ENCODE peak calls at places on chromosome 10, in four cellular contexts. One of them, this sample, is unnamed.

GRCh38 chr10:588246-589165 is 101.0 kb downstream of the DIP2C start:
- DNase-seq in G401: no peak
- DNase-seq in stimulated activated CD4-positive, alpha-beta T cell treated with anti-CD3 and anti-CD28 coated beads, Interleukin-2, amount 100 ng/mL, for 24 hours: no peak
- DNase-seq in Right ventricle myocardium superior: peak; percentile 75
- DNase-seq in this sample: no peak

GRCh38 chr10:18164093-18164492 is 23.9 kb downstream of the CACNB2 start:
- DNase-seq in stimulated activated CD4-positive, alpha-beta T cell treated with anti-CD3 and anti-CD28 coated beads, Interleukin-2, amount 100 ng/mL, for 24 hours: no peak
- DNase-seq in Right ventricle myocardium superior: no peak
- DNase-seq in G401: no peak
- DNase-seq in this sample: no peak

GRCh38 chr10:129870042-129870757 is 93.9 kb downstream of the EBF3 start:
- DNase-seq in stimulated activated CD4-positive, alpha-beta T cell treated with anti-CD3 and anti-CD28 coated beads, Interleukin-2, amount 100 ng/mL, for 24 hours: no peak
- DNase-seq in G401: no peak
- DNase-seq in Right ventricle myocardium superior: no peak
- DNase-seq in this sample: no peak

GRCh38 chr10:124697837-124698559 is 46.2 kb downstream of the FAM53B start:
- DNase-seq in stimulated activated CD4-positive, alpha-beta T cell treated with anti-CD3 and anti-CD28 coated beads, Interleukin-2, amount 100 ng/mL, for 24 hours: peak; percentile 51
- DNase-seq in G401: no peak
- DNase-seq in Right ventricle myocardium superior: no peak
- DNase-seq in this sample: no peak

GRCh38 chr10:90925078-90926029 is 4.5 kb upstream of the ANKRD1 start:
- DNase-seq in stimulated activated CD4-positive, alpha-beta T cell treated with anti-CD3 and anti-CD28 coated beads, Interleukin-2, amount 100 ng/mL, for 24 hours: no peak
- DNase-seq in G401: no peak
- DNase-seq in Right ventricle myocardium superior: no peak
- DNase-seq in this sample: no peak

GRCh38 chr10:43885252-43885651 is 236.6 kb upstream of the ZNF32 start:
- DNase-seq in stimulated activated CD4-positive, alpha-beta T cell treated with anti-CD3 and anti-CD28 coated beads, Interleukin-2, amount 100 ng/mL, for 24 hours: no peak
- DNase-seq in Right ventricle myocardium superior: no peak
- DNase-seq in G401: no peak
- DNase-seq in this sample: no peak

GRCh38 chr10:51937736-51938135 is 238.3 kb upstream of the CSTF2T start:
- DNase-seq in G401: no peak
- DNase-seq in Right ventricle myocardium superior: no peak
- DNase-seq in stimulated activated CD4-positive, alpha-beta T cell treated with anti-CD3 and anti-CD28 coated beads, Interleukin-2, amount 100 ng/mL, for 24 hours: no peak
- DNase-seq in this sample: no peak

GRCh38 chr10:68327889-68328786 is 3.7 kb upstream of the HNRNPH3 start:
- DNase-seq in stimulated activated CD4-positive, alpha-beta T cell treated with anti-CD3 and anti-CD28 coated beads, Interleukin-2, amount 100 ng/mL, for 24 hours: no peak
- DNase-seq in Right ventricle myocardium superior: no peak
- DNase-seq in G401: peak; percentile 88
- DNase-seq in this sample: no peak

GRCh38 chr10:105691811-105692210 is 1050.7 kb downstream of the SORCS3 start:
- DNase-seq in stimulated activated CD4-positive, alpha-beta T cell treated with anti-CD3 and anti-CD28 coated beads, Interleukin-2, amount 100 ng/mL, for 24 hours: no peak
- DNase-seq in Right ventricle myocardium superior: no peak
- DNase-seq in G401: no peak
- DNase-seq in this sample: no peak

GRCh38 chr10:60032723-60033122 is 126.4 kb upstream of the CCDC6 start:
- DNase-seq in G401: no peak
- DNase-seq in stimulated activated CD4-positive, alpha-beta T cell treated with anti-CD3 and anti-CD28 coated beads, Interleukin-2, amount 100 ng/mL, for 24 hours: peak; percentile 34
- DNase-seq in Right ventricle myocardium superior: no peak
- DNase-seq in this sample: no peak

GRCh38 chr10:77504870-77505257 is 132.7 kb downstream of the KCNMA1 start:
- DNase-seq in stimulated activated CD4-positive, alpha-beta T cell treated with anti-CD3 and anti-CD28 coated beads, Interleukin-2, amount 100 ng/mL, for 24 hours: no peak
- DNase-seq in Right ventricle myocardium superior: no peak
- DNase-seq in G401: no peak
- DNase-seq in this sample: no peak

GRCh38 chr10:69873141-69873540 is 71.4 kb downstream of the COL13A1 start:
- DNase-seq in Right ventricle myocardium superior: no peak
- DNase-seq in stimulated activated CD4-positive, alpha-beta T cell treated with anti-CD3 and anti-CD28 coated beads, Interleukin-2, amount 100 ng/mL, for 24 hours: no peak
- DNase-seq in G401: no peak
- DNase-seq in this sample: no peak

GRCh38 chr10:128314691-128315090 is 188.5 kb upstream of the MKI67 start:
- DNase-seq in G401: no peak
- DNase-seq in stimulated activated CD4-positive, alpha-beta T cell treated with anti-CD3 and anti-CD28 coated beads, Interleukin-2, amount 100 ng/mL, for 24 hours: no peak
- DNase-seq in Right ventricle myocardium superior: no peak
- DNase-seq in this sample: no peak

GRCh38 chr10:6716521-6716920 is 136.4 kb upstream of the PRKCQ start:
- DNase-seq in stimulated activated CD4-positive, alpha-beta T cell treated with anti-CD3 and anti-CD28 coated beads, Interleukin-2, amount 100 ng/mL, for 24 hours: no peak
- DNase-seq in G401: no peak
- DNase-seq in Right ventricle myocardium superior: no peak
- DNase-seq in this sample: no peak

GRCh38 chr10:88642991-88643390 is 21.3 kb upstream of the LIPF start:
- DNase-seq in stimulated activated CD4-positive, alpha-beta T cell treated with anti-CD3 and anti-CD28 coated beads, Interleukin-2, amount 100 ng/mL, for 24 hours: no peak
- DNase-seq in Right ventricle myocardium superior: no peak
- DNase-seq in G401: no peak
- DNase-seq in this sample: no peak

GRCh38 chr10:32041290-32042028 is 14.8 kb downstream of the KIF5B start:
- DNase-seq in stimulated activated CD4-positive, alpha-beta T cell treated with anti-CD3 and anti-CD28 coated beads, Interleukin-2, amount 100 ng/mL, for 24 hours: no peak
- DNase-seq in Right ventricle myocardium superior: no peak
- DNase-seq in G401: no peak
- DNase-seq in this sample: no peak

GRCh38 chr10:68083953-68084352 is 8.9 kb upstream of the HERC4 start:
- DNase-seq in Right ventricle myocardium superior: no peak
- DNase-seq in stimulated activated CD4-positive, alpha-beta T cell treated with anti-CD3 and anti-CD28 coated beads, Interleukin-2, amount 100 ng/mL, for 24 hours: no peak
- DNase-seq in G401: no peak
- DNase-seq in this sample: no peak

GRCh38 chr10:58920655-58921003 is 255.8 kb upstream of the PHYHIPL start:
- DNase-seq in stimulated activated CD4-positive, alpha-beta T cell treated with anti-CD3 and anti-CD28 coated beads, Interleukin-2, amount 100 ng/mL, for 24 hours: no peak
- DNase-seq in G401: no peak
- DNase-seq in Right ventricle myocardium superior: no peak
- DNase-seq in this sample: no peak

GRCh38 chr10:130958981-130959751 is 352.4 kb downstream of the TCERG1L start:
- DNase-seq in G401: no peak
- DNase-seq in Right ventricle myocardium superior: no peak
- DNase-seq in stimulated activated CD4-positive, alpha-beta T cell treated with anti-CD3 and anti-CD28 coated beads, Interleukin-2, amount 100 ng/mL, for 24 hours: no peak
- DNase-seq in this sample: no peak